ENCODE peak calls at places on chromosomes 12 and 14, in four cellular contexts. One of them, this sample, is unnamed.

GRCh38 chr14:95346820-95347219 is 27.1 kb upstream of the CLMN start:
- DNase-seq in trophoblast cell: no peak
- DNase-seq in H9: peak; percentile 74
- DNase-seq in H1: no peak
- DNase-seq in this sample: no peak

GRCh38 chr12:85833558-85833957 is 2.7 kb downstream of the RASSF9 start:
- DNase-seq in H9: no peak
- DNase-seq in H1: no peak
- DNase-seq in trophoblast cell: no peak
- DNase-seq in this sample: no peak

GRCh38 chr14:29805415-29806123 is 122.1 kb downstream of the PRKD1 start:
- DNase-seq in trophoblast cell: no peak
- DNase-seq in H1: no peak
- DNase-seq in H9: no peak
- DNase-seq in this sample: no peak

GRCh38 chr14:91244501-91244901 is at the start of gene GPR68:
- DNase-seq in trophoblast cell: no peak
- DNase-seq in H9: peak; percentile 67
- DNase-seq in H1: no peak
- DNase-seq in this sample: no peak

GRCh38 chr12:56714431-56714929 is 10.6 kb downstream of the NACA start:
- DNase-seq in H9: no peak
- DNase-seq in H1: no peak
- DNase-seq in trophoblast cell: no peak
- DNase-seq in this sample: no peak

GRCh38 chr12:46263140-46264017 is 5.5 kb downstream of the SLC38A1 start:
- DNase-seq in trophoblast cell: no peak
- DNase-seq in H9: no peak
- DNase-seq in H1: no peak
- DNase-seq in this sample: no peak

GRCh38 chr12:66118240-66118891 is 12.2 kb downstream of the LLPH start:
- DNase-seq in H9: no peak
- DNase-seq in H1: no peak
- DNase-seq in trophoblast cell: no peak
- DNase-seq in this sample: no peak

GRCh38 chr12:45415393-45415817 is 199.5 kb downstream of the ANO6 start:
- DNase-seq in H1: no peak
- DNase-seq in H9: no peak
- DNase-seq in trophoblast cell: peak; percentile 95
- DNase-seq in this sample: no peak

GRCh38 chr12:14950982-14951746 is 10.2 kb downstream of the ARHGDIB start:
- DNase-seq in trophoblast cell: peak; percentile 90
- DNase-seq in H9: peak; percentile 70
- DNase-seq in H1: no peak
- DNase-seq in this sample: peak; percentile 21

GRCh38 chr14:21078287-21078686 is 8.2 kb downstream of the ARHGEF40 start:
- DNase-seq in trophoblast cell: no peak
- DNase-seq in H1: no peak
- DNase-seq in H9: no peak
- DNase-seq in this sample: no peak

GRCh38 chr14:74941676-74942097 is 13.7 kb downstream of the PGF start:
- DNase-seq in H9: no peak
- DNase-seq in trophoblast cell: no peak
- DNase-seq in H1: no peak
- DNase-seq in this sample: no peak
- H2BK12ac ChIP-seq in H9: no peak overlapping the region
- H2BK12ac ChIP-seq in trophoblast cell: peak overlapping the region; percentile 14
- H2BK12ac ChIP-seq in H1: no peak overlapping the region
- H2BK12ac ChIP-seq in this sample: no peak overlapping the region

GRCh38 chr14:102188187-102188586 is 48.5 kb downstream of the WDR20 start:
- DNase-seq in H9: no peak
- DNase-seq in trophoblast cell: no peak
- DNase-seq in H1: no peak
- DNase-seq in this sample: no peak

GRCh38 chr14:102189858-102190257 is 50.2 kb downstream of the WDR20 start:
- DNase-seq in H9: no peak
- DNase-seq in trophoblast cell: no peak
- DNase-seq in H1: no peak
- DNase-seq in this sample: no peak

GRCh38 chr14:102185360-102185759 is 45.7 kb downstream of the WDR20 start:
- DNase-seq in H9: no peak
- DNase-seq in trophoblast cell: no peak
- DNase-seq in H1: no peak
- DNase-seq in this sample: no peak

GRCh38 chr14:102187044-102187443 is 47.3 kb downstream of the WDR20 start:
- DNase-seq in trophoblast cell: peak; percentile 16
- DNase-seq in H1: no peak
- DNase-seq in H9: no peak
- DNase-seq in this sample: no peak

GRCh38 chr14:102187583-102188001 is 47.9 kb downstream of the WDR20 start:
- DNase-seq in H9: no peak
- DNase-seq in H1: no peak
- DNase-seq in trophoblast cell: no peak
- DNase-seq in this sample: no peak
- H2BK12ac ChIP-seq in H9: no peak overlapping the region
- H2BK12ac ChIP-seq in H1: no peak overlapping the region
- H2BK12ac ChIP-seq in trophoblast cell: peak overlapping the region; percentile 42
- H2BK12ac ChIP-seq in this sample: no peak overlapping the region

DNA sequence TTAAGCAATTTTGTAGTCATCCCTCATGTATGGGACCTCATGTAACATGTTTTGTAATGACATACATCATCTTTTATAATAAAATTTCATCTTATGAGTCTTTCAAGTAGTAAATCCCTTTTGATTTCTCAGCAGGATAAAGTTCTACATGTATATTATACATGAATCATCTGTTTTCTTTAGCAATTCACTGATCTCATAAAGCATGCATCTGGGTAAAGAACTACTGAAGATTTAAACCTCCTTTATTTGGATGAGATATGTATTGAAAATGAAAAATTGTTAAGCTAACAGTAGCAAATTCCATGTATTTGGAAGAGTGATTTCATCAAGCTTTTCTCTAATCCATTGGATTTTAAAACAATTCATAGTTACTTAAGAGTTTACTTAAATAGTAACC is 126.9 kb downstream of the KITLG start:
- DNase-seq in H9: no peak
- DNase-seq in trophoblast cell: no peak
- DNase-seq in H1: no peak
- DNase-seq in this sample: no peak
- H2BK12ac ChIP-seq in H9: no peak overlapping the region
- H2BK12ac ChIP-seq in trophoblast cell: no peak overlapping the region
- H2BK12ac ChIP-seq in H1: no peak overlapping the region
- H2BK12ac ChIP-seq in this sample: no peak overlapping the region

DNA sequence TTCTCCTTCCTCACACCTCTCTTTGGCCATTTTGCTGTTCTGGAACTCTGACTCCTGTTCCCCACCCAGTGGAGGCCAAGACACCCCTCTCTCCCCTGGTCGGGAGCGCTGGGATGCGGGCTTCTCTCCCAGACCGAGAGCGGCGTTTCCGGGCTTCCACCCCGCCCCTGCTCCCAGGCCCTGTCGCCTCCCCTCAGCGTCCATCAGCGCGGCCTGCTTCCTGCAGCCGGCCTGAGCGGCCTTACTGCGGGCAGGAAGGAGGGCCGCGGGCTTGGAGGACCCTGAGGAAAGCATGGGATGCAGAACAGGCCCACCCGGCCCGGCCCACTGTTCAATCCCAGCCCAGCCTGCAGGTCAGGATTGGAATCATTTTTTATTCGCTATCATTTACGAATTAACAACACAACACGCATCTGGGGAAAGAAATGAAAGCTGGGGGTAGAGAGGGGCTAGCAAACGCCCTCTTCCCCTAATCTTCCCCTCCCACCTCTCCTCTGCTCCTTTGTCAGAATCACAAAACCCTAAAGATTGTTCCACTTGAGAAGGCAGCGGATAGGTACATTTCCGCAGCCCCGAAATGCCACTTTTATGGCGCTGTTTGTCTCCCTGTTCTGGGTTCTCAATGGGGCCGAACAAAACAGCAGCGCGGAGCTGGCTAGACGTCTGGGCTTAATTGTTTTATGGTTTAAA is 3.8 kb upstream of the HOXC8 start:
- DNase-seq in trophoblast cell: no peak
- DNase-seq in H9: peak; percentile 73
- DNase-seq in H1: no peak
- DNase-seq in this sample: no peak
- H2BK12ac ChIP-seq in trophoblast cell: no peak overlapping the region
- H2BK12ac ChIP-seq in H9: no peak overlapping the region
- H2BK12ac ChIP-seq in H1: no peak overlapping the region
- H2BK12ac ChIP-seq in this sample: no peak overlapping the region